ENCODE peak calls at places on chromosomes 2 and 18, in six cellular contexts. P, E, F, T, H and A are unnamed samples.

GRCh38 chr2:143603035-143603616 is 473.9 kb downstream of the ARHGAP15 start:
- DNase-seq in F (no peak), E (no peak), H (no peak), P (no peak), T (no peak), A (peak)

GRCh38 chr2:218867900-218868299 is 8.3 kb downstream of the WNT6 start:
- DNase-seq in F (no peak), P (no peak), E (no peak), H (no peak), T (no peak), A (no peak)

GRCh38 chr2:221203846-221204245 is 368.3 kb downstream of the EPHA4 start:
- DNase-seq in H (no peak), T (no peak), E (no peak), F (no peak), P (no peak), A (no peak)

GRCh38 chr2:158716091-158716815 is 78.9 kb upstream of the DAPL1 start:
- DNase-seq in H (no peak), F (peak), T (no peak), E (no peak), P (peak), A (peak)

GRCh38 chr2:64214281-64215115 is 70.3 kb upstream of the PELI1 start:
- DNase-seq in F (no peak), P (no peak), E (no peak), H (peak), T (no peak), A (no peak)

GRCh38 chr18:63562284-63562683 is 20.1 kb downstream of the SERPINB12 start:
- DNase-seq in H (no peak), E (no peak), T (no peak), F (no peak), P (no peak), A (no peak)

GRCh38 chr2:20603791-20604190 is 47.1 kb downstream of the HS1BP3 start:
- DNase-seq in E (no peak), H (no peak), F (no peak), P (no peak), T (no peak), A (no peak)

GRCh38 chr2:237414056-237414661 is at the start of gene COL6A3:
- DNase-seq in T (peak), F (no peak), E (peak), P (peak), H (no peak), A (no peak)

GRCh38 chr2:26716769-26717168 is 24.2 kb downstream of the KCNK3 start:
- DNase-seq in E (no peak), P (no peak), H (no peak), F (no peak), T (no peak), A (no peak)

GRCh38 chr2:234546770-234547169 is 49.9 kb upstream of the ARL4C start:
- DNase-seq in F (no peak), P (no peak), E (no peak), H (no peak), T (no peak), A (no peak)

GRCh38 chr2:69539549-69539908 is 102.3 kb upstream of the NFU1 start:
- DNase-seq in H (no peak), T (no peak), E (no peak), F (no peak), P (no peak), A (no peak)

GRCh38 chr2:239293450-239294430 is 107.1 kb downstream of the HDAC4 start:
- DNase-seq in T (no peak), P (no peak), H (no peak), F (no peak), E (no peak), A (no peak)

GRCh38 chr18:48955528-48956261 is 4.9 kb upstream of the SMAD7 start:
- DNase-seq in P (peak), F (no peak), E (no peak), T (peak), H (peak), A (no peak)

GRCh38 chr2:44715671-44716077 is 225.8 kb upstream of the SIX3 start:
- DNase-seq in E (no peak), T (peak), P (peak), H (peak), F (peak), A (peak)

GRCh38 chr18:57659463-57660102 is 37.9 kb upstream of the NARS1 start:
- DNase-seq in F (no peak), H (no peak), T (peak), E (no peak), P (peak), A (no peak)

GRCh38 chr2:3447789-3448317 is 68.4 kb downstream of the TRAPPC12 start:
- DNase-seq in T (no peak), F (no peak), P (peak), E (no peak), H (no peak), A (no peak)

GRCh38 chr2:70981421-70981820 is 3.0 kb downstream of the ANKRD53 start:
- DNase-seq in H (no peak), T (no peak), P (no peak), E (peak), F (no peak), A (no peak)

DNA sequence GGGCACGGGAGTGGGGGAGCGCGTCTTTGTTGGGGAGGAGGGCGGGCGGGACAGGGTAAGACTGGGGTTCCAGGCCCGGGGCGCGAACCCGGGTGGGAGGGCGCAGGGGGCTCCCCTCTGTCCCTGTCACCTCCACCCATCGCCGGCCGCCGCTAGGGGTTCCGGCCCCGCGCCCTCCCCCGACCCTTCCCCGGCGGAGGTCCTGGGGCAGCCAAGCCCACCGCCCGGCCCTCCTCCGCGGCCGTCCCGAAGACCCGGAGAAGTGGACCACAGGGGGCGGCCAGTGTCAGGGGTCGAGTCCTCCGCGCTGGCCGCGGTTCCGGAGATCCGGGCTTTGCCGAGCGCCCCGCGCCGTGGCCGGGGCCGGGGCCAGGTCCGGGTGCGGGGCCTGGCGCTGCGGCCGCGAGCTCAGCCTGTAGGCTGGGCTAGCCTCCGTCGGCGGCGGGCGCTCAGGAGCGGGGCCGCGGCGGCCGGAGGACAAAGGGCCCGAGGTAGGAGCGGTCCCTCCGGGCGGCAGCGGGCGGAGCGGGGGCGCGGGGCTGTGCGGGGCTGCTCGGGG is 16.6 kb upstream of the E2F6 start:
- DNase-seq in F (no peak), H (no peak), T (no peak), E (no peak), P (no peak), A (peak)
- TF ChIP-seq CTCF in F (no peak), H (no peak), T (no peak), E (no peak), P (no peak), A (peak)

GRCh38 chr2:231475965-231476364 is 11.7 kb upstream of the NCL start:
- DNase-seq in T (no peak), E (no peak), P (no peak), F (no peak), H (no peak), A (no peak)

GRCh38 chr2:231476920-231477319 is 12.6 kb upstream of the NCL start:
- DNase-seq in F (no peak), H (no peak), T (no peak), E (no peak), P (no peak), A (no peak)

GRCh38 chr2:231482806-231483391 is 18.6 kb upstream of the NCL start:
- DNase-seq in F (peak), E (peak), T (peak), H (peak), P (peak), A (peak)

GRCh38 chr2:231480781-231481180 is 16.5 kb upstream of the NCL start:
- DNase-seq in H (no peak), P (no peak), E (no peak), F (no peak), T (no peak), A (no peak)

DNA sequence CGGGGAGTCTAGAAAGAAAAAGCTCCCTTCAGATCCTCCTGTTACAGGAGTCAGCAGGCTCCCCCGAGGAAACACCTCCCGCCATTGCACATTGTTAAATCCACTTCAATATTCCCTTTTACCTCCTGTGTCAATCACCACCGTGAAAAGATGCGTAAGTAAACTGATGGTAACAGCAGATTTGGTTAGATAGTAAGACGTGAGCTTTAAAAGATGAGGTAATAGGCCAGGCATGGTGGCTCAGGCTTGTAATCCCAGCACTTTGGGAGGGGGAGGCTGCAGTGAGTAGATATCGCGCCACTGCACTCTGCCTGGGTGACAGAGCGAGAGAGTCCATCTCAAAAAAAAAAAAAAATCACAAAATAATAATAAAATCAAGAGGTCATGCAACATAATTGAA is 15.2 kb upstream of the NCL start:
- DNase-seq in P (no peak), T (no peak), E (no peak), F (no peak), H (no peak), A (no peak)
- TF ChIP-seq CTCF in P (no peak), T (no peak), E (no peak), F (no peak), H (no peak), A (no peak)

DNA sequence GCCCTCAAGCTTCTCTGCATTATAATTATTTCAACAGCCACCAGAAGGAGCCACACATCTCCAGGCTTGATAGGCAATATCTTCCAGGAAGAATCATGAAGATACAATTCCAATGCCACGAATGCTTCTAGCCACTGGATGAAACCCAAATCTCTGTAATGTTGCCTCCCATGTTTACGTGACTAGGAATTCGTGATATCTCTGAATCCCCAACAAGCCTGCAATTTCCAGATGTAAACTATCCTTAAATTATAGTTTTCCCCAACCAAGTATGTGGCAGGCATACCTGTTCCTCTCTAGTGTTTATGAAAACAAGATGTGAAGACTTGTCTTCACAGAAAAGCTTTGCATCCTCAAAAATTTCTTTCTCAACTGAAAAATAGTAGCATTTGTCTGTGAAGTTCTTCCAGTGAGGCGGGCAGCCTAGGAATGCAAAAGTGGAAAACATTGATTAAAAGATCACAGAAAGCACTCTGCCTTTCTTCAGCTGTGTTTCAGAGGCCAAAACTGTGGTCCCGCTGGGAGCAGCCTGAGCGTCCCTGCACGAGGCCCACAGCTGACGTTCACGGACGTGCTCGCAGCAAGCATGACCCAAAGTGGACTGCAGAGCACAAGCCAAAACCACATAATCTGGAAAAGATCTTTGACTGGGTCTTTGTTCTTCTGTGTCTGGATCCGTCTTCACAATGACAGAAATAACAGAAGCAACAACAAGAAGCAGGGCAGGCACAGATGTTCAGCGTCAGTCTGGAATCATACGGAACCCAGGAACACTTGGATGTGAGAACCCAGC is 65.1 kb upstream of the THOC1 start:
- DNase-seq in P (peak), T (peak), H (no peak), E (peak), F (no peak), A (no peak)
- TF ChIP-seq CTCF in P (no peak), T (no peak), H (no peak), E (no peak), F (no peak), A (no peak)

DNA sequence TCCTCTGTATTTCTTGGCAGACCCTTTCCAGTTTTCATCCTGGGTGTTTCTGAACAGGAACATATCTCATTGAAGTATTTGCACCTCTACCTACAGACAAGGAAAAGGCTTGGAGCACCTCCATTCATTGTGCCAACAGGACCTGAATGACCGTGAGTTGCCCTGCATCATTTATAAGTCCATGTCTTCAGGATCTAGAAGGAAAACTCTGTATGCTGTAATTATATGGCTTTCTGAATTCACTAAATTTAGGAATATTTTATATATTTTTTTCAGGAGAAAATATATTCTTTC is 402.3 kb upstream of the SLC14A2 start:
- DNase-seq in P (no peak), H (no peak), T (no peak), E (no peak), F (no peak), A (no peak)
- TF ChIP-seq CTCF in P (no peak), H (no peak), T (no peak), E (no peak), F (peak), A (peak)